ENCODE peak calls at places on chromosomes 12 and 14, in four cellular contexts. One of them, this sample, is unnamed.

GRCh38 chr14:87139299-87139698 is 853.7 kb downstream of the GALC start:
- DNase-seq in GM12865: no peak
- DNase-seq in fibroblast of the aortic adventitia: peak
- DNase-seq in naive thymus-derived CD4-positive, alpha-beta T cell: no peak
- DNase-seq in this sample: no peak

GRCh38 chr12:50085615-50085928 is 430 bp downstream of the SMARCD1 start:
- DNase-seq in GM12865: no peak
- DNase-seq in fibroblast of the aortic adventitia: peak
- DNase-seq in naive thymus-derived CD4-positive, alpha-beta T cell: no peak
- DNase-seq in this sample: peak

GRCh38 chr14:101072945-101073597 is 169.5 kb upstream of the RTL1 start:
- DNase-seq in GM12865: peak
- DNase-seq in fibroblast of the aortic adventitia: peak
- DNase-seq in naive thymus-derived CD4-positive, alpha-beta T cell: no peak
- DNase-seq in this sample: no peak

GRCh38 chr14:93974299-93974698 is 2.1 kb downstream of the ASB2 start:
- DNase-seq in GM12865: no peak
- DNase-seq in fibroblast of the aortic adventitia: no peak
- DNase-seq in naive thymus-derived CD4-positive, alpha-beta T cell: no peak
- DNase-seq in this sample: no peak

GRCh38 chr12:70364695-70365397 is 1.2 kb upstream of the KCNMB4 start:
- DNase-seq in GM12865: no peak
- DNase-seq in fibroblast of the aortic adventitia: no peak
- DNase-seq in naive thymus-derived CD4-positive, alpha-beta T cell: no peak
- DNase-seq in this sample: no peak

GRCh38 chr12:126055521-126055920 is 990.3 kb downstream of the AACS start:
- DNase-seq in GM12865: no peak
- DNase-seq in fibroblast of the aortic adventitia: peak
- DNase-seq in naive thymus-derived CD4-positive, alpha-beta T cell: no peak
- DNase-seq in this sample: no peak

GRCh38 chr14:22084393-22085281 is 411.0 kb upstream of the OR4E1 start:
- DNase-seq in GM12865: peak
- DNase-seq in fibroblast of the aortic adventitia: peak
- DNase-seq in naive thymus-derived CD4-positive, alpha-beta T cell: no peak
- DNase-seq in this sample: no peak

GRCh38 chr12:92971869-92972524 is 42.9 kb upstream of the EEA1 start:
- DNase-seq in GM12865: peak
- DNase-seq in fibroblast of the aortic adventitia: peak
- DNase-seq in naive thymus-derived CD4-positive, alpha-beta T cell: no peak
- DNase-seq in this sample: no peak

GRCh38 chr12:2779281-2779680 is 15.5 kb upstream of the FKBP4 start:
- DNase-seq in GM12865: no peak
- DNase-seq in fibroblast of the aortic adventitia: no peak
- DNase-seq in naive thymus-derived CD4-positive, alpha-beta T cell: no peak
- DNase-seq in this sample: no peak

GRCh38 chr12:109734219-109735000 is 20.8 kb downstream of the FAM222A start:
- DNase-seq in GM12865: no peak
- DNase-seq in fibroblast of the aortic adventitia: no peak
- DNase-seq in naive thymus-derived CD4-positive, alpha-beta T cell: no peak
- DNase-seq in this sample: no peak

GRCh38 chr14:95314609-95315008 is 5.1 kb downstream of the CLMN start:
- DNase-seq in GM12865: peak
- DNase-seq in fibroblast of the aortic adventitia: peak
- DNase-seq in naive thymus-derived CD4-positive, alpha-beta T cell: no peak
- DNase-seq in this sample: no peak

GRCh38 chr14:36069535-36069900 is 107.0 kb downstream of the PTCSC3 start:
- DNase-seq in GM12865: peak
- DNase-seq in fibroblast of the aortic adventitia: peak
- DNase-seq in naive thymus-derived CD4-positive, alpha-beta T cell: no peak
- DNase-seq in this sample: peak

GRCh38 chr14:92693998-92694780 is 54.2 kb downstream of the LGMN start:
- DNase-seq in GM12865: no peak
- DNase-seq in fibroblast of the aortic adventitia: peak
- DNase-seq in naive thymus-derived CD4-positive, alpha-beta T cell: no peak
- DNase-seq in this sample: no peak

GRCh38 chr12:110280784-110281548 is at the start of gene ATP2A2:
- DNase-seq in GM12865: peak
- DNase-seq in fibroblast of the aortic adventitia: peak
- DNase-seq in naive thymus-derived CD4-positive, alpha-beta T cell: peak
- DNase-seq in this sample: peak

GRCh38 chr14:35083530-35084150 is 37.6 kb downstream of the FAM177A1 start:
- DNase-seq in GM12865: no peak
- DNase-seq in fibroblast of the aortic adventitia: no peak
- DNase-seq in naive thymus-derived CD4-positive, alpha-beta T cell: no peak
- DNase-seq in this sample: no peak

GRCh38 chr12:59472273-59472672 is 123.6 kb upstream of the SLC16A7 start:
- DNase-seq in GM12865: no peak
- DNase-seq in fibroblast of the aortic adventitia: no peak
- DNase-seq in naive thymus-derived CD4-positive, alpha-beta T cell: no peak
- DNase-seq in this sample: no peak

GRCh38 chr12:99063182-99063581 is 418.1 kb downstream of the APAF1 start:
- DNase-seq in GM12865: no peak
- DNase-seq in fibroblast of the aortic adventitia: no peak
- DNase-seq in naive thymus-derived CD4-positive, alpha-beta T cell: no peak
- DNase-seq in this sample: no peak

GRCh38 chr12:99056186-99056585 is 411.1 kb downstream of the APAF1 start:
- DNase-seq in GM12865: no peak
- DNase-seq in fibroblast of the aortic adventitia: no peak
- DNase-seq in naive thymus-derived CD4-positive, alpha-beta T cell: no peak
- DNase-seq in this sample: no peak

GRCh38 chr12:99057670-99058069 is 412.6 kb downstream of the APAF1 start:
- DNase-seq in GM12865: no peak
- DNase-seq in fibroblast of the aortic adventitia: no peak
- DNase-seq in naive thymus-derived CD4-positive, alpha-beta T cell: no peak
- DNase-seq in this sample: no peak

GRCh38 chr12:99055294-99055693 is 410.2 kb downstream of the APAF1 start:
- DNase-seq in GM12865: no peak
- DNase-seq in fibroblast of the aortic adventitia: no peak
- DNase-seq in naive thymus-derived CD4-positive, alpha-beta T cell: no peak
- DNase-seq in this sample: no peak

GRCh38 chr12:99059824-99060526 is 414.9 kb downstream of the APAF1 start:
- DNase-seq in GM12865: no peak
- DNase-seq in fibroblast of the aortic adventitia: no peak
- DNase-seq in naive thymus-derived CD4-positive, alpha-beta T cell: no peak
- DNase-seq in this sample: no peak
- H3K4me3 ChIP-seq in GM12865: no peak
- H3K4me3 ChIP-seq in fibroblast of the aortic adventitia: no peak
- H3K4me3 ChIP-seq in naive thymus-derived CD4-positive, alpha-beta T cell: no peak
- H3K4me3 ChIP-seq in this sample: no peak

DNA sequence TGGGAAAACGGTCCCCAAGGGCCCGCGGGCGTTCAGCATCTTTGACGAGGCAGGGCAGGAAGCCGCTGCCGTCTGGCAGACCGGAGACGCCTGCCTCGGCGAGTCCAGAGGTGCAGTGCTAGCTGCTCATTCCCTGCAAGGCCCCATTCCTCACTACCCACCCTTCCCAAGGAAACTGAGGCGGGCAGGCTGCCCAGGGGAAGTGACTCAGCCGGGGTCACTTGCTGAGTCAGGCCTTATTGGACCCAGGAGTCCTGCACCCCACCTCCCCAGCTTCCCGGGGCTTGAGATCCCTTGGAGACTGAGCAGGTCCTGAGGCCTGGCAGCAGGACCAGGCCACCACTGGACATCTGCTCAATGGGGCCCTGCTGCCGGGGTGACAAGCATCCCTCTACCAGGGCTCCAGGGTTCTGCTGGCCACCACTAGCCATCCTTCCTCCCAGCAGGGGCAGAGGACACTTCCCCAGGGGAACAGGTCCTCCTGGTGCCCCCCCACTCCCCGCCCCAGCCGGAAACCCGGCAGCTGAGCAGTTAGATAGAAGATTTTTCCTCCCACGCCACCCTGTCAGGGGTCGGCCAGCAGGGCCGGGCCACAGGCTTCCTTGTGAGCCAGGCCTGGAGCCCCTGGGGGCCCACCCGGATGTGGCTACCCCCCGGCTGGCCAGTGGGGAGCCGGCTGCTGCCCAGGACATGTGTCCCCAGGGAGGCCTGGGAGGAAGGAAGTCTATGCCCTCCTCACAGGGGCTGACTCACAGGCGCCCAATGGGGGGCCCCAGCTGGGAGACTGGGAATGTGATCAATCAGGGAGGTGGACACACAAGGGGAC is 3.9 kb downstream of the SH2B3 start:
- DNase-seq in GM12865: peak
- DNase-seq in fibroblast of the aortic adventitia: peak
- DNase-seq in naive thymus-derived CD4-positive, alpha-beta T cell: no peak
- DNase-seq in this sample: no peak
- H3K4me3 ChIP-seq in GM12865: peak
- H3K4me3 ChIP-seq in fibroblast of the aortic adventitia: peak
- H3K4me3 ChIP-seq in naive thymus-derived CD4-positive, alpha-beta T cell: peak
- H3K4me3 ChIP-seq in this sample: no peak

GRCh38 chr12:64824130-64824499 is 332 bp upstream of the TBC1D30 start:
- DNase-seq in GM12865: no peak
- DNase-seq in fibroblast of the aortic adventitia: no peak
- DNase-seq in naive thymus-derived CD4-positive, alpha-beta T cell: no peak
- DNase-seq in this sample: no peak
- H3K4me3 ChIP-seq in GM12865: peak
- H3K4me3 ChIP-seq in fibroblast of the aortic adventitia: peak
- H3K4me3 ChIP-seq in naive thymus-derived CD4-positive, alpha-beta T cell: peak
- H3K4me3 ChIP-seq in this sample: peak

GRCh38 chr12:122884091-122884826 is 11.7 kb downstream of the VPS37B start:
- DNase-seq in GM12865: no peak
- DNase-seq in fibroblast of the aortic adventitia: no peak
- DNase-seq in naive thymus-derived CD4-positive, alpha-beta T cell: no peak
- DNase-seq in this sample: no peak

GRCh38 chr12:122882908-122883563 is 12.9 kb downstream of the VPS37B start:
- DNase-seq in GM12865: no peak
- DNase-seq in fibroblast of the aortic adventitia: no peak
- DNase-seq in naive thymus-derived CD4-positive, alpha-beta T cell: no peak
- DNase-seq in this sample: no peak

GRCh38 chr12:122878780-122879612 is 16.9 kb downstream of the VPS37B start:
- DNase-seq in GM12865: no peak
- DNase-seq in fibroblast of the aortic adventitia: no peak
- DNase-seq in naive thymus-derived CD4-positive, alpha-beta T cell: no peak
- DNase-seq in this sample: no peak

GRCh38 chr12:122880155-122880605 is 15.7 kb downstream of the VPS37B start:
- DNase-seq in GM12865: no peak
- DNase-seq in fibroblast of the aortic adventitia: peak
- DNase-seq in naive thymus-derived CD4-positive, alpha-beta T cell: no peak
- DNase-seq in this sample: no peak

DNA sequence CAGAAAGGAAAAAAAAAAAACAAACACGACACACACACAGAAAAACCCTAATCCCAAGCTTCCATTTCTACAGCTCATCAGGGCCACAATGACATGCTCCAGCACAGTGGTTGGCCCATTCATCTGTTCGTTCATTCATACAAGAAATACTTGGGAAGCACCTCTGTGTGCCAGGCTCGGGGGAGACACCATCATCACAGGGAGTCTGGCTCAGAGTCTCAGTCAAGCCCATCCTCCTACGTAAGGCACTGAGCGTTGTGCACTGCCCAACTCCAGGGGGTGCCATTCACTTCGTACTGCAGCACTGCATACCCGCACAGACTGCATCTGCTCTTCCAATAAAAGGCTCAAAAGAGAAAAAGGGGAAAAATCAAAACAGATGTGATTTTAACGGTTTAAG is 15.3 kb downstream of the VPS37B start:
- DNase-seq in GM12865: peak
- DNase-seq in fibroblast of the aortic adventitia: peak
- DNase-seq in naive thymus-derived CD4-positive, alpha-beta T cell: no peak
- DNase-seq in this sample: peak
- H3K4me3 ChIP-seq in GM12865: no peak
- H3K4me3 ChIP-seq in fibroblast of the aortic adventitia: peak
- H3K4me3 ChIP-seq in naive thymus-derived CD4-positive, alpha-beta T cell: no peak
- H3K4me3 ChIP-seq in this sample: no peak

GRCh38 chr12:62948123-62948522 is 13.2 kb upstream of the PPM1H start:
- DNase-seq in GM12865: no peak
- DNase-seq in fibroblast of the aortic adventitia: no peak
- DNase-seq in naive thymus-derived CD4-positive, alpha-beta T cell: no peak
- DNase-seq in this sample: no peak

GRCh38 chr12:62947364-62947763 is 12.4 kb upstream of the PPM1H start:
- DNase-seq in GM12865: no peak
- DNase-seq in fibroblast of the aortic adventitia: no peak
- DNase-seq in naive thymus-derived CD4-positive, alpha-beta T cell: no peak
- DNase-seq in this sample: no peak

GRCh38 chr12:62955678-62956077 is 20.7 kb upstream of the PPM1H start:
- DNase-seq in GM12865: no peak
- DNase-seq in fibroblast of the aortic adventitia: no peak
- DNase-seq in naive thymus-derived CD4-positive, alpha-beta T cell: no peak
- DNase-seq in this sample: no peak

GRCh38 chr12:62950317-62950716 is 15.4 kb upstream of the PPM1H start:
- DNase-seq in GM12865: no peak
- DNase-seq in fibroblast of the aortic adventitia: no peak
- DNase-seq in naive thymus-derived CD4-positive, alpha-beta T cell: no peak
- DNase-seq in this sample: no peak
- H3K4me3 ChIP-seq in GM12865: no peak
- H3K4me3 ChIP-seq in fibroblast of the aortic adventitia: no peak
- H3K4me3 ChIP-seq in naive thymus-derived CD4-positive, alpha-beta T cell: no peak
- H3K4me3 ChIP-seq in this sample: no peak

GRCh38 chr12:6701078-6701768 is 608 bp upstream of the PIANP start:
- DNase-seq in GM12865: no peak
- DNase-seq in fibroblast of the aortic adventitia: no peak
- DNase-seq in naive thymus-derived CD4-positive, alpha-beta T cell: no peak
- DNase-seq in this sample: no peak
- H3K4me3 ChIP-seq in GM12865: no peak
- H3K4me3 ChIP-seq in fibroblast of the aortic adventitia: peak
- H3K4me3 ChIP-seq in naive thymus-derived CD4-positive, alpha-beta T cell: peak
- H3K4me3 ChIP-seq in this sample: peak